ENCODE peak calls at places on chromosomes 1 and 21, in five cellular contexts. U is ovary, H is stomach, N is right atrium auricular region, Q is pancreas. D is an unnamed sample. For H3K9me3, the result is how much of the 10 kb centered on the place peaks cover.

GRCh38 chr1:4734791-4735190 is 80.4 kb downstream of the AJAP1 start:
- DNase-seq in N (no peak), Q (no peak), U (no peak), H (no peak), D (no peak)

GRCh38 chr1:172809751-172810150 is 150.8 kb downstream of the FASLG start:
- DNase-seq in H (no peak), N (no peak), Q (no peak), U (no peak), D (no peak)

GRCh38 chr1:172421974-172422604 is 1.6 kb downstream of the C1orf105 start:
- DNase-seq in Q (no peak), U (no peak), H (no peak), N (no peak), D (no peak)

GRCh38 chr1:230215049-230215448 is 148.0 kb downstream of the GALNT2 start:
- DNase-seq in H (peak), Q (peak), U (peak), N (peak), D (peak)

GRCh38 chr1:171422489-171422888 is 62.8 kb upstream of the PRRC2C start:
- DNase-seq in Q (no peak), H (no peak), U (no peak), N (no peak), D (no peak)

GRCh38 chr21:44892536-44893277 is 19.2 kb upstream of the PTTG1IP start:
- DNase-seq in U (no peak), Q (peak), N (no peak), H (peak), D (peak)

GRCh38 chr1:202049129-202049528 is 38.7 kb downstream of the ELF3 start:
- DNase-seq in N (no peak), H (peak), U (no peak), Q (peak), D (peak)

GRCh38 chr1:85681087-85681486 is 27.1 kb downstream of the ZNHIT6 start:
- DNase-seq in Q (no peak), U (no peak), N (no peak), H (no peak), D (no peak)

GRCh38 chr1:27398405-27399149 is 6.2 kb downstream of the GPR3 start:
- DNase-seq in N (no peak), U (no peak), H (no peak), Q (no peak), D (no peak)

DNA sequence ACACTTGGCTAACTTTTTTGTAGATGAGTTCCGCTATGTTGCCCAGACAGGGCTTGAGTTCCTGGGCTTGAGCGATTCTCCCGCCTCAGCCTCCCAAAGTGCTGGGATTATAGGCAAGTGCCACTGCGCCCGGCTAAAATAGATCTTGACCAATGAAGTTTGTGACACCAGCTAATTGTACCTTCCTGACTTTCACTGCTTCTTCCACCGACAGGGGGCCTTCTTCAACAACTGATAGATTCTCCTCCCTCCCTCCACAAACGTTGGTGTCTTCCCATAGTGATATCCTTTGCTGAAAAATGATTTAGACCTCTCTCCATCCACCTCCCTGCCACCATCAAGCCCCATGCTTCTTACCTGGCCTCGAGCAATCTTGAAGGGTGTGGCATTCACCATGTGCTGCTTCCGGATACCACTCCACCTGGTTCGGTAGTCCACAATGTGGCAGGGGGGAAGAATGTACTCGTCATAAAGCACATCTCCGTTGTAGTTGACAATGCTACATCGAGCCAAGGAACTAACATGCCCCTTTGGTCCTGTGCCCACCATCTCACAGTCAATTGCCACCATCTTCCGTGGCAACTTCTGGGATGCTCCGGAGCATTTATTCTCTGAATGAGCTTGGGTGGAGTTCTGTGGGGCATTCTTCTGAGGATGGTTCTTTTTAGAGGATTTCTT is 1.6 kb upstream of the METTL25B start:
- DNase-seq in U (no peak), H (peak), Q (no peak), N (no peak), D (peak)
- H3K27ac ChIP-seq in U (no peak), H (no peak), Q (no peak), N (no peak), D (no peak)

GRCh38 chr1:206693029-206693428 is 8.3 kb downstream of the MAPKAPK2 start:
- DNase-seq in H (peak), Q (peak), U (peak), N (peak), D (peak)
- H3K4me3 ChIP-seq in H (peak), Q (no peak), U (no peak), N (no peak), D (peak)

GRCh38 chr1:88056880-88057279 is 627.2 kb upstream of the PKN2 start:
- DNase-seq in Q (no peak), U (no peak), N (no peak), H (no peak), D (no peak)
- H3K9me3 ChIP-seq in Q (under half), U (under half), N (under half), H (under half), D (under half)

DNA sequence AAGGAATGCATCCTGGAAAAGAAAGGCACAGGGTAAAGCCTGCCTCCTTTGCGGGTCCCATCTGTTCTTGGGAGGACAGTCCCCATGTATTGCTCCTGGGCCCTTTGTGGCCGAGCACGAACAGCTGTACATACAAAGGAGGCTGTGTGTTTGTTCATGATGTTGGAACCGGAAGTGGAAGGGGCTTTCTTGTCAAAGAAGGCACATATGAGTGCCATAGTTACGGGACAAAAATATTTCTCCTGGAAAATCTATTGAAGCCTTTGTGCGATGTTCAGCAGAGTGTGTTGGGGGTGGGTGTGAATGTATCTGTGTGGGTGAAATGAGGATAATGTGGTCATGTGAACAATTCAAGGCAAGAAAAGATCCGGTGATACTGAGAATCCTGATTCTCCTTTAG is 297.6 kb downstream of the DISC1 start:
- DNase-seq in H (no peak), N (no peak), Q (no peak), U (no peak), D (no peak)
- H3K27ac ChIP-seq in H (no peak), N (peak), Q (no peak), U (no peak), D (no peak)

GRCh38 chr1:16976966-16977365 is 3.5 kb downstream of the MFAP2 start:
- DNase-seq in U (peak), H (no peak), Q (no peak), N (no peak), D (no peak)
- H3K4me3 ChIP-seq in U (no peak), H (no peak), Q (no peak), N (no peak), D (no peak)

GRCh38 chr1:163983097-163983496 is 575.9 kb upstream of the PBX1 start:
- DNase-seq in N (no peak), U (no peak), Q (no peak), H (no peak), D (no peak)
- H3K9me3 ChIP-seq in N (under half), U (under half), Q (under half), H (under half), D (under half)

GRCh38 chr1:6288674-6289073 is 27.8 kb upstream of the GPR153 start:
- DNase-seq in Q (no peak), N (no peak), H (no peak), U (peak), D (no peak)

GRCh38 chr1:6286266-6286665 is 25.4 kb upstream of the GPR153 start:
- DNase-seq in Q (no peak), H (no peak), U (no peak), N (no peak), D (no peak)

GRCh38 chr1:6287431-6287886 is 26.6 kb upstream of the GPR153 start:
- DNase-seq in Q (no peak), H (no peak), N (no peak), U (peak), D (no peak)

GRCh38 chr1:6288026-6288425 is 27.1 kb upstream of the GPR153 start:
- DNase-seq in Q (no peak), U (peak), H (no peak), N (no peak), D (no peak)

DNA sequence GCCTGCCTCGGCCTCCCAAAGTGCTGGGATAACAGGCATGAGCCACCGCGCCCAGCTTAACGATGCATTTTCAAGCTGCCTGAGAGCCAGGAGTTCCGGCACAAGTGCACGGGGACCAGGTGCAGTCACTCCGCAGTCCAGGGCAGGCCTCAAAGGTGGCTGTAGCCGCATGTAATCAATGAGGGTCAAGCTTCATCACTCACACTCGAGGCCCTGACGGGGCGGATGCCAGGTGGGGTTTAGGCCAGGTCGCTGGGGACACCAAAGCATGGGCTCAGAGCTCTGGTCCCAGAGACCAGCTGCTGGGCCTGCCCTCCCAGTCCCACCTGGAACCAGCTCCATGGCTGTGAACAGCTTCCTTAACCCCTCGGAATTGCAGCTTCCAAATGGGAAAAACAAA is 26.1 kb upstream of the GPR153 start:
- DNase-seq in N (no peak), H (no peak), U (peak), Q (no peak), D (no peak)
- H3K27ac ChIP-seq in N (peak), H (no peak), U (peak), Q (no peak), D (no peak)

GRCh38 chr1:115761601-115762302 is 6.8 kb downstream of the CASQ2 start:
- DNase-seq in N (no peak), Q (no peak), U (no peak), H (no peak), D (no peak)
- H3K4me3 ChIP-seq in N (no peak), Q (no peak), U (no peak), H (no peak), D (no peak)